ENCODE peak calls at places on chromosome 15, in nine cellular contexts. One of them, this sample, is unnamed.
A peak's percentile ranks its signal among the peaks of the same experiment; 100 is the strongest.

GRCh38 chr15:97235285-97235985 is 725.1 kb upstream of the ARRDC4 start:
- DNase-seq in IMR-90: peak; percentile 39
- DNase-seq in astrocyte: peak; percentile 9
- DNase-seq in PC-3: peak; percentile 70
- DNase-seq in MM.1S: peak; percentile 58
- DNase-seq in fibroblast of lung: peak; percentile 30
- DNase-seq in HCT116: peak; percentile 15
- DNase-seq in GM23338: peak; percentile 74
- DNase-seq in hepatocyte: peak; percentile 78
- DNase-seq in this sample: peak; percentile 71

GRCh38 chr15:88717342-88718017 is 78.7 kb downstream of the ISG20 start:
- DNase-seq in IMR-90: no peak
- DNase-seq in astrocyte: no peak
- DNase-seq in PC-3: no peak
- DNase-seq in MM.1S: no peak
- DNase-seq in fibroblast of lung: no peak
- DNase-seq in HCT116: no peak
- DNase-seq in GM23338: no peak
- DNase-seq in hepatocyte: no peak
- DNase-seq in this sample: no peak

GRCh38 chr15:70195808-70196304 is 98.1 kb upstream of the TLE3 start:
- DNase-seq in IMR-90: peak; percentile 92
- DNase-seq in astrocyte: peak; percentile 95
- DNase-seq in PC-3: peak; percentile 6
- DNase-seq in MM.1S: no peak
- DNase-seq in fibroblast of lung: peak; percentile 96
- DNase-seq in HCT116: no peak
- DNase-seq in GM23338: no peak
- DNase-seq in hepatocyte: peak; percentile 74
- DNase-seq in this sample: no peak

GRCh38 chr15:75353604-75354003 is 6.8 kb downstream of the NEIL1 start:
- DNase-seq in IMR-90: no peak
- DNase-seq in astrocyte: no peak
- DNase-seq in PC-3: no peak
- DNase-seq in MM.1S: no peak
- DNase-seq in fibroblast of lung: no peak
- DNase-seq in HCT116: no peak
- DNase-seq in GM23338: no peak
- DNase-seq in hepatocyte: peak; percentile 4
- DNase-seq in this sample: no peak

GRCh38 chr15:96538506-96538905 is 208.0 kb downstream of the NR2F2 start:
- DNase-seq in IMR-90: no peak
- DNase-seq in astrocyte: no peak
- DNase-seq in PC-3: no peak
- DNase-seq in MM.1S: no peak
- DNase-seq in fibroblast of lung: no peak
- DNase-seq in HCT116: no peak
- DNase-seq in GM23338: no peak
- DNase-seq in hepatocyte: no peak
- DNase-seq in this sample: no peak

GRCh38 chr15:65580287-65580686 is 30.6 kb downstream of the INTS14 start:
- DNase-seq in IMR-90: peak; percentile 86
- DNase-seq in astrocyte: peak; percentile 60
- DNase-seq in PC-3: peak; percentile 68
- DNase-seq in MM.1S: no peak
- DNase-seq in fibroblast of lung: peak; percentile 73
- DNase-seq in HCT116: no peak
- DNase-seq in GM23338: no peak
- DNase-seq in hepatocyte: peak; percentile 31
- DNase-seq in this sample: no peak

GRCh38 chr15:29403778-29404177 is 134.2 kb upstream of the NSMCE3 start:
- DNase-seq in IMR-90: no peak
- DNase-seq in astrocyte: no peak
- DNase-seq in PC-3: peak; percentile 45
- DNase-seq in MM.1S: no peak
- DNase-seq in fibroblast of lung: no peak
- DNase-seq in HCT116: peak; percentile 29
- DNase-seq in GM23338: peak; percentile 74
- DNase-seq in hepatocyte: no peak
- DNase-seq in this sample: no peak

GRCh38 chr15:94174399-94174802 is 57.0 kb upstream of the MCTP2 start:
- DNase-seq in IMR-90: peak; percentile 87
- DNase-seq in astrocyte: peak; percentile 57
- DNase-seq in PC-3: peak; percentile 75
- DNase-seq in MM.1S: no peak
- DNase-seq in fibroblast of lung: peak; percentile 65
- DNase-seq in HCT116: no peak
- DNase-seq in GM23338: no peak
- DNase-seq in hepatocyte: no peak
- DNase-seq in this sample: no peak

GRCh38 chr15:95259513-95259912 is 1028.2 kb downstream of the MCTP2 start:
- DNase-seq in IMR-90: peak; percentile 83
- DNase-seq in astrocyte: peak; percentile 46
- DNase-seq in PC-3: peak; percentile 82
- DNase-seq in MM.1S: peak; percentile 72
- DNase-seq in fibroblast of lung: peak; percentile 72
- DNase-seq in HCT116: peak; percentile 69
- DNase-seq in GM23338: peak; percentile 87
- DNase-seq in hepatocyte: peak; percentile 82
- DNase-seq in this sample: peak; percentile 92

GRCh38 chr15:73621286-73621826 is 11.8 kb downstream of the NPTN start:
- DNase-seq in IMR-90: no peak
- DNase-seq in astrocyte: no peak
- DNase-seq in PC-3: peak; percentile 26
- DNase-seq in MM.1S: no peak
- DNase-seq in fibroblast of lung: no peak
- DNase-seq in HCT116: no peak
- DNase-seq in GM23338: no peak
- DNase-seq in hepatocyte: no peak
- DNase-seq in this sample: no peak
- H4K20me1 ChIP-seq in IMR-90: peaks cover 91% of the 10 kb centered on the region
- H4K20me1 ChIP-seq in astrocyte: peaks cover 95% of the 10 kb centered on the region
- H4K20me1 ChIP-seq in PC-3: peaks cover 77% of the 10 kb centered on the region
- H4K20me1 ChIP-seq in MM.1S: no peaks in the 10 kb centered on the region
- H4K20me1 ChIP-seq in fibroblast of lung: peaks cover 6% of the 10 kb centered on the region
- H4K20me1 ChIP-seq in HCT116: peaks cover 27% of the 10 kb centered on the region
- H4K20me1 ChIP-seq in GM23338: peaks cover 13% of the 10 kb centered on the region
- H4K20me1 ChIP-seq in hepatocyte: peaks cover 88% of the 10 kb centered on the region
- H4K20me1 ChIP-seq in this sample: peaks cover 10% of the 10 kb centered on the region

GRCh38 chr15:100853676-100854440 is 25.8 kb upstream of the ALDH1A3 start:
- DNase-seq in IMR-90: no peak
- DNase-seq in astrocyte: no peak
- DNase-seq in PC-3: no peak
- DNase-seq in MM.1S: no peak
- DNase-seq in fibroblast of lung: no peak
- DNase-seq in HCT116: no peak
- DNase-seq in GM23338: no peak
- DNase-seq in hepatocyte: no peak
- DNase-seq in this sample: no peak

GRCh38 chr15:100847194-100847593 is 32.4 kb upstream of the ALDH1A3 start:
- DNase-seq in IMR-90: no peak
- DNase-seq in astrocyte: no peak
- DNase-seq in PC-3: peak; percentile 77
- DNase-seq in MM.1S: no peak
- DNase-seq in fibroblast of lung: no peak
- DNase-seq in HCT116: no peak
- DNase-seq in GM23338: no peak
- DNase-seq in hepatocyte: no peak
- DNase-seq in this sample: no peak

GRCh38 chr15:100852630-100853029 is 27.0 kb upstream of the ALDH1A3 start:
- DNase-seq in IMR-90: no peak
- DNase-seq in astrocyte: no peak
- DNase-seq in PC-3: no peak
- DNase-seq in MM.1S: no peak
- DNase-seq in fibroblast of lung: no peak
- DNase-seq in HCT116: no peak
- DNase-seq in GM23338: no peak
- DNase-seq in hepatocyte: no peak
- DNase-seq in this sample: no peak

GRCh38 chr15:100844778-100845177 is 34.9 kb upstream of the ALDH1A3 start:
- DNase-seq in IMR-90: no peak
- DNase-seq in astrocyte: no peak
- DNase-seq in PC-3: no peak
- DNase-seq in MM.1S: no peak
- DNase-seq in fibroblast of lung: no peak
- DNase-seq in HCT116: no peak
- DNase-seq in GM23338: no peak
- DNase-seq in hepatocyte: no peak
- DNase-seq in this sample: no peak

GRCh38 chr15:100849021-100849831 is 30.4 kb upstream of the ALDH1A3 start:
- DNase-seq in IMR-90: peak; percentile 41
- DNase-seq in astrocyte: peak; percentile 46
- DNase-seq in PC-3: peak; percentile 86
- DNase-seq in MM.1S: peak; percentile 16
- DNase-seq in fibroblast of lung: peak; percentile 54
- DNase-seq in HCT116: no peak
- DNase-seq in GM23338: peak; percentile 75
- DNase-seq in hepatocyte: no peak
- DNase-seq in this sample: peak; percentile 39
- TF ChIP-seq CTCF in IMR-90: no peak
- TF ChIP-seq CTCF in astrocyte: no peak
- TF ChIP-seq CTCF in PC-3: peak; percentile 68
- TF ChIP-seq CTCF in MM.1S: peak; percentile 15
- TF ChIP-seq CTCF in fibroblast of lung: peak; percentile 9
- TF ChIP-seq CTCF in HCT116: no peak
- TF ChIP-seq CTCF in GM23338: peak; percentile 47
- TF ChIP-seq CTCF in hepatocyte: no peak
- TF ChIP-seq CTCF in this sample: no peak

DNA sequence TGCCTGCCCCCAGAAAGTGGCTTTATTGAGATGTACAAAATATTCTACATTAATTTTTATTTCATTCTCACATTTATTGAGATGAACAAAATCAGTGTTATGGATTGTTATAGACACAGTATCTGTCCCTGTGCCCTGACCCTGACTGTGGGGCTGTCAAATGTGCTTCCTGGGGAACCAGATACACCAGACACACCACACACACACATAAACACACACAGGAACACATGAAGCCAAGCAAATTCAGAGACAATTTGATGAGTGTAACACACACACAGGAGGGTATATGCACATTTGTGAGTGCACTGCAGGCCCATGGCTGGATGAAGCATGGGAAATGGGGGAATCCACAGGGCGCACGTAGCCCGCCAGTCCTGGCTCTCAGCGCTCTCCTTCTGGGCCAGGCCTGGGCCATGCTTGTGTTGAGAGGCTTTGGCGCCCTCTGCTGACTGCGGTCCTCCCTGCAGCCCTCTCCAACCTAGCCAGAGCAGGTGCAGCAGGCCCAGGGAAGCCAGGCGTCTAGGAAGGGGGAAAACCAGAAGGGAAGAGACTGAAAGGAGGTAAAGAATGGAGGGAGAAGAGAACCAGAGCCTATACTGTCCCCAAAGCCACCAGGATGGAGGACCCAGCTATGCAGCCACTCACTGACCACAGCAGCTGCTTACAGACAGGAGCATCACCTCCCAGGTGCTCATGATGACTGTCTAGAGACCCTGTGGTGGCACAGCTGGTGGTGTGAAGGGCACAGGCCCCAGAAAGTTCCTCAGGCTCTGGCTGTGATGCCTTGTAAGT is 18.0 kb upstream of the LOXL1 start:
- DNase-seq in IMR-90: peak; percentile 64
- DNase-seq in astrocyte: peak; percentile 32
- DNase-seq in PC-3: peak; percentile 60
- DNase-seq in MM.1S: peak; percentile 68
- DNase-seq in fibroblast of lung: peak; percentile 54
- DNase-seq in HCT116: peak; percentile 32
- DNase-seq in GM23338: peak; percentile 91
- DNase-seq in hepatocyte: peak; percentile 90
- DNase-seq in this sample: peak; percentile 63
- H4K20me1 ChIP-seq in IMR-90: no peaks in the 10 kb centered on the region
- H4K20me1 ChIP-seq in astrocyte: no peaks in the 10 kb centered on the region
- H4K20me1 ChIP-seq in PC-3: no peaks in the 10 kb centered on the region
- H4K20me1 ChIP-seq in MM.1S: no peaks in the 10 kb centered on the region
- H4K20me1 ChIP-seq in fibroblast of lung: no peaks in the 10 kb centered on the region
- H4K20me1 ChIP-seq in HCT116: no peaks in the 10 kb centered on the region
- H4K20me1 ChIP-seq in GM23338: no peaks in the 10 kb centered on the region
- H4K20me1 ChIP-seq in hepatocyte: no peaks in the 10 kb centered on the region
- H4K20me1 ChIP-seq in this sample: no peaks in the 10 kb centered on the region

GRCh38 chr15:78979456-78980320 is 34.8 kb upstream of the CTSH start:
- DNase-seq in IMR-90: peak; percentile 81
- DNase-seq in astrocyte: peak; percentile 60
- DNase-seq in PC-3: peak; percentile 92
- DNase-seq in MM.1S: peak; percentile 36
- DNase-seq in fibroblast of lung: peak; percentile 76
- DNase-seq in HCT116: peak; percentile 81
- DNase-seq in GM23338: peak; percentile 95
- DNase-seq in hepatocyte: peak; percentile 88
- DNase-seq in this sample: peak; percentile 60

GRCh38 chr15:78981532-78982313 is 36.9 kb upstream of the CTSH start:
- DNase-seq in IMR-90: no peak
- DNase-seq in astrocyte: no peak
- DNase-seq in PC-3: no peak
- DNase-seq in MM.1S: no peak
- DNase-seq in fibroblast of lung: no peak
- DNase-seq in HCT116: no peak
- DNase-seq in GM23338: no peak
- DNase-seq in hepatocyte: no peak
- DNase-seq in this sample: no peak

GRCh38 chr15:78984041-78984440 is 39.2 kb upstream of the CTSH start:
- DNase-seq in IMR-90: no peak
- DNase-seq in astrocyte: no peak
- DNase-seq in PC-3: no peak
- DNase-seq in MM.1S: no peak
- DNase-seq in fibroblast of lung: no peak
- DNase-seq in HCT116: no peak
- DNase-seq in GM23338: no peak
- DNase-seq in hepatocyte: no peak
- DNase-seq in this sample: no peak

GRCh38 chr15:78985859-78986470 is 41.1 kb upstream of the CTSH start:
- DNase-seq in IMR-90: no peak
- DNase-seq in astrocyte: no peak
- DNase-seq in PC-3: no peak
- DNase-seq in MM.1S: no peak
- DNase-seq in fibroblast of lung: no peak
- DNase-seq in HCT116: no peak
- DNase-seq in GM23338: no peak
- DNase-seq in hepatocyte: no peak
- DNase-seq in this sample: no peak

DNA sequence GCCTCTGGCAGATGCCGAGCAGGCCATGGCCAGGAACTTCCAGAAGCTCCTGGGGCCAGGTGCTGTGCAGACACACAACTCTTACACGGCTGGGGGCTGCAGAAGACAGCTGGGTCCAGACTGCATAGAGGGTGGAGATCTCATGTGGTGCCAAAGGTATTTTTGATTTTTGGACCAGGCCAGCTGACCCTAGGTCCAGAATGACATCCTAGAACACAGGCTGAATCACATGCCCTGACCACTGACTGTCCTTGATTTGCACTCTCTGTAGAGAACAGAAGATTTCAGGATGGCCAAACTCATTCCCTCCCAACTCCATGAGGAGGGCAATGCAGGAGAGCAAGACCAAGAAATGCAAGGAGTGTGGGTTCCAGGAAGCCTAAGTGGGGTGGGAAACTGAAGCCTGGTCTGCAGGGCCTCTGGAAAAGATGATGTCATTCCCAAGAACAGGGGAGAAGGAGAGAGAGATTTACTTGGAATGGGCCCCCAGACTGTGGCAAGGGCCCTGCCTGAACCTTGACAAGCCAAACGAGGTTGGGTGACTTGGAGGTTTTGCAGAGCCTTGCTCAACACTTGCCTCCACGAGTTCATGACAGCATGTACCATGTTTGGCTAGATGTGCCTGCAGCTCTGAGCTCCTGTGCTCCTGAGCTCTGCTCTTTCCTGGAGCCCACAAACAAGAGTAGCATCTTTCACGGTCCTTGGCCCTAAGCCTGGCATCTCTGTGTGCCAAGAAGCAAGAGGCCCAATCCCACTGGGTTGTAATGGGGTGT is 38.5 kb upstream of the CTSH start:
- DNase-seq in IMR-90: no peak
- DNase-seq in astrocyte: no peak
- DNase-seq in PC-3: no peak
- DNase-seq in MM.1S: no peak
- DNase-seq in fibroblast of lung: no peak
- DNase-seq in HCT116: no peak
- DNase-seq in GM23338: no peak
- DNase-seq in hepatocyte: no peak
- DNase-seq in this sample: no peak
- TF ChIP-seq CTCF in IMR-90: no peak
- TF ChIP-seq CTCF in astrocyte: no peak
- TF ChIP-seq CTCF in PC-3: no peak
- TF ChIP-seq CTCF in MM.1S: no peak
- TF ChIP-seq CTCF in fibroblast of lung: no peak
- TF ChIP-seq CTCF in HCT116: no peak
- TF ChIP-seq CTCF in GM23338: no peak
- TF ChIP-seq CTCF in hepatocyte: no peak
- TF ChIP-seq CTCF in this sample: no peak